ENCODE peak calls at places on chromosomes 7 and 10, in five cellular contexts. X is CD4-positive, CD25-positive, alpha-beta regulatory T cell; G is fibroblast of lung; Z is CD8-positive, alpha-beta T cell; V is SJSA1. R is an unnamed sample.

GRCh38 chr10:122845783-122846332 is at the start of gene CUZD1:
- DNase-seq in X (no peak), G (no peak), Z (no peak), V (no peak), R (no peak)

GRCh38 chr7:96224682-96225081 is 97.2 kb downstream of the SLC25A13 start:
- DNase-seq in X (peak; percentile 6), G (no peak), Z (no peak), V (no peak), R (peak; percentile 22)

GRCh38 chr7:22469371-22470143 is 30.4 kb downstream of the STEAP1B start:
- DNase-seq in X (no peak), G (no peak), Z (no peak), V (no peak), R (no peak)

GRCh38 chr7:131157530-131158243 is 170.0 kb upstream of the MKLN1 start:
- DNase-seq in X (no peak), G (peak; percentile 65), Z (no peak), V (peak; percentile 25), R (no peak)

GRCh38 chr10:3407208-3407607 is 234.6 kb upstream of the PITRM1 start:
- DNase-seq in X (no peak), G (peak; percentile 56), Z (no peak), V (no peak), R (no peak)

GRCh38 chr10:27192284-27192683 is 37.1 kb downstream of the MASTL start:
- DNase-seq in X (no peak), G (peak; percentile 95), Z (no peak), V (peak; percentile 80), R (no peak)

GRCh38 chr7:116377721-116378120 is 121.8 kb upstream of the CAV2 start:
- DNase-seq in X (no peak), G (no peak), Z (no peak), V (no peak), R (peak; percentile 54)

GRCh38 chr10:72736881-72737280 is 44.9 kb downstream of the MCU start:
- DNase-seq in X (no peak), G (peak; percentile 39), Z (no peak), V (peak; percentile 51), R (no peak)

GRCh38 chr10:75191821-75192568 is 18.6 kb upstream of the VDAC2 start:
- DNase-seq in X (no peak), G (peak; percentile 98), Z (no peak), V (peak; percentile 54), R (no peak)

GRCh38 chr7:27262121-27262520 is 19.5 kb downstream of the EVX1 start:
- DNase-seq in X (no peak), G (no peak), Z (no peak), V (no peak), R (no peak)

GRCh38 chr10:12656518-12657142 is 307.3 kb downstream of the CAMK1D start:
- DNase-seq in X (peak; percentile 79), G (peak; percentile 81), Z (no peak), V (peak; percentile 49), R (no peak)

GRCh38 chr7:45980181-45980905 is 59.3 kb upstream of the IGFBP3 start:
- DNase-seq in X (no peak), G (peak; percentile 20), Z (no peak), V (peak; percentile 57), R (no peak)

GRCh38 chr7:97006146-97006950 is 995 bp downstream of the DLX6 start:
- DNase-seq in X (peak; percentile 46), G (peak; percentile 16), Z (peak; percentile 25), V (peak; percentile 83), R (peak; percentile 66)

GRCh38 chr7:40815512-40815911 is 680.7 kb downstream of the SUGCT start:
- DNase-seq in X (no peak), G (peak; percentile 77), Z (no peak), V (no peak), R (no peak)

GRCh38 chr10:70350501-70350900 is 31.9 kb downstream of the LRRC20 start:
- DNase-seq in X (no peak), G (no peak), Z (no peak), V (no peak), R (no peak)

GRCh38 chr10:49387029-49387428 is 8.9 kb downstream of the DRGX start:
- DNase-seq in X (no peak), G (peak; percentile 66), Z (no peak), V (peak; percentile 7), R (no peak)

GRCh38 chr10:79376078-79376628 is 28.9 kb downstream of the PPIF start:
- DNase-seq in X (no peak), G (no peak), Z (no peak), V (no peak), R (no peak)

GRCh38 chr7:53111061-53111460 is 75.6 kb downstream of the POM121L12 start:
- DNase-seq in X (no peak), G (no peak), Z (no peak), V (no peak), R (no peak)

DNA sequence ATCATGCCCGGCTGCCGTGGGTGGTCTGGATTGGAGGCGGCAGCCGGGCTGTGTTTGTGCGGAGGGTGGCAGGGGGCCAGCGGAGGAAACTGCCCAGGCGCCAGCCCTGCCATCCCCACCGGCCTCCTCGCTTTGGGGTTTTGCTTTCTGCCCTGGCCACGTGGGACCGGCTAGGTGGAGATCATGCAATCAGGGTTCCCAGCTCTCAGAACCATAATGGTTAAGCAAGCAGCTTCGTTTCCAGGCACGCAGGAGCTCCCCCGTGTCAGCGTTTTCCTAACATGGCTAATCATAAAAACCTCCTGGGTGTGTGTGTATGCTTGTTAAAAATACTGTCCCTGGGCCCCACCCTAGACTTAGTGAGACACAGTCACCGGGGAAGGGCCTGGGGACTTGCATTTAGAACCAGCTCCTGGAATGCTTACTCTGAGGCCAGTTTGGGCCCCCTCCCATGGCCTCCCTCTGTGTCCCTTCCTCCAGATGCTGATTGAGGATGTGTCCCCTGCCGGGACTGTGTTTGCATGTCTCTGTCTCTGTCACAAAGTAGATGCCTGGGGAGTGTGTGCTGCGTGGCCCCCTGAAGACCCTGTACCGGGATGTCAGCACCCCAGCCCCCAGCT is 119.3 kb downstream of the CUX1 start:
- DNase-seq in X (no peak), G (peak; percentile 52), Z (no peak), V (peak; percentile 89), R (no peak)
- H3K4me1 ChIP-seq in X (no peaks in the 10 kb centered on the region), G (peaks cover 5% of the 10 kb centered on the region), Z (no peaks in the 10 kb centered on the region), V (peaks cover 68% of the 10 kb centered on the region), R (no peaks in the 10 kb centered on the region)

DNA sequence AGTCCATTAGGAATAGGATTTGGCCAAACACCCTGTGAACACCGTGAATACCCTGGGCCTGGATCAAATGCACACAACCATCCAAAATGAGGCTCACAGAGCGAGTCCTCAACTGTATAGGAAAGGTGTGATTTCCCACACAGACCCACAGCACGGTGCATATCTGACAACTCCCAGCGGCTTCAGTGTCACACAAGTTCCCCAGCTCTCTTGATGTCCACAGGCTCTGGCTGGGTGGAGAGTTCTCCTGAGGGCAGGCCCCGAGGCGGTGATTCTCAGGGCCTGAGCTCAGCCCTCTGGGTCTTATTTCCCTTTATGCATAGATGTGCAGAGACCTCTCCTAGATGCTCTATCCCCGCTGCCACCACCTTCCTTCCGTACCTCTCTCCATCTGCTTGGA is 64.1 kb downstream of the SH3PXD2A start:
- DNase-seq in X (no peak), G (no peak), Z (no peak), V (no peak), R (no peak)
- H3K4me3 ChIP-seq in X (no peak overlapping the region), G (no peak overlapping the region), Z (no peak overlapping the region), V (no peak overlapping the region), R (no peak overlapping the region)

GRCh38 chr10:127679642-127680255 is 57.2 kb upstream of the FOXI2 start:
- DNase-seq in X (no peak), G (no peak), Z (no peak), V (no peak), R (no peak)

GRCh38 chr10:127678091-127678490 is 58.9 kb upstream of the FOXI2 start:
- DNase-seq in X (no peak), G (no peak), Z (no peak), V (no peak), R (no peak)
- H3K4me1 ChIP-seq in X (no peaks in the 10 kb centered on the region), G (no peaks in the 10 kb centered on the region), Z (no peaks in the 10 kb centered on the region), V (no peaks in the 10 kb centered on the region), R (no peaks in the 10 kb centered on the region)

GRCh38 chr10:59332581-59332980 is 29.8 kb downstream of the FAM13C start:
- DNase-seq in X (no peak), G (no peak), Z (no peak), V (no peak), R (no peak)
- H3K4me3 ChIP-seq in X (no peak overlapping the region), G (no peak overlapping the region), Z (no peak overlapping the region), V (no peak overlapping the region), R (no peak overlapping the region)